ENCODE peak calls at places on chromosomes 11 and 22, in ten cellular contexts. G is CD4-positive, CD25-positive, alpha-beta regulatory T cell; T is CD8-positive, alpha-beta memory T cell; D is left ventricle myocardium inferior; A is right lobe of liver; F is GM23338; L is A549; R is Peyer's patch; Z is transverse colon; Y is mammary epithelial cell. I is an unnamed sample.

GRCh38 chr11:16293204-16293681 is 63.1 kb downstream of the SOX6 start:
- DNase-seq in G (no peak), T (no peak), D (no peak), A (no peak), F (peak), L (no peak), R (no peak), Z (no peak), Y (no peak), I (no peak)

GRCh38 chr11:29129850-29130249 is 887.0 kb downstream of the KCNA4 start:
- DNase-seq in G (no peak), T (no peak), D (no peak), A (no peak), F (no peak), L (no peak), R (no peak), Z (no peak), Y (peak), I (no peak)

GRCh38 chr22:26417406-26417805 is 11.7 kb upstream of the ASPHD2 start:
- DNase-seq in G (no peak), T (no peak), D (no peak), A (no peak), F (no peak), L (no peak), R (no peak), Z (no peak), Y (peak), I (no peak)

GRCh38 chr11:116366980-116367640 is 405.7 kb downstream of the BUD13 start:
- DNase-seq in G (no peak), T (no peak), D (no peak), A (no peak), F (peak), L (no peak), R (no peak), Z (no peak), Y (peak), I (no peak)

GRCh38 chr11:61378713-61379313 is 13.6 kb upstream of the TMEM216 start:
- DNase-seq in G (no peak), T (no peak), D (no peak), A (no peak), F (no peak), L (peak), R (no peak), Z (no peak), Y (peak), I (no peak)

GRCh38 chr11:46279393-46280099 is 2.1 kb downstream of the CREB3L1 start:
- DNase-seq in G (no peak), T (no peak), D (peak), A (no peak), F (no peak), L (no peak), R (no peak), Z (peak), Y (no peak), I (no peak)

GRCh38 chr11:71086687-71087258 is 165.6 kb downstream of the SHANK2 start:
- DNase-seq in G (no peak), T (no peak), D (no peak), A (no peak), F (peak), L (peak), R (no peak), Z (no peak), Y (peak), I (peak)

GRCh38 chr11:9130297-9130696 is 38.9 kb upstream of the SCUBE2 start:
- DNase-seq in G (no peak), T (no peak), D (no peak), A (no peak), F (no peak), L (no peak), R (no peak), Z (no peak), Y (no peak), I (no peak)

GRCh38 chr11:123054301-123055065 is 7.5 kb downstream of the HSPA8 start:
- DNase-seq in G (peak), T (no peak), D (no peak), A (no peak), F (peak), L (peak), R (no peak), Z (no peak), Y (peak), I (no peak)

GRCh38 chr11:67780056-67780455 is 105.6 kb upstream of the ALDH3B2 start:
- DNase-seq in G (no peak), T (no peak), D (no peak), A (no peak), F (no peak), L (no peak), R (no peak), Z (no peak), Y (no peak), I (no peak)

DNA sequence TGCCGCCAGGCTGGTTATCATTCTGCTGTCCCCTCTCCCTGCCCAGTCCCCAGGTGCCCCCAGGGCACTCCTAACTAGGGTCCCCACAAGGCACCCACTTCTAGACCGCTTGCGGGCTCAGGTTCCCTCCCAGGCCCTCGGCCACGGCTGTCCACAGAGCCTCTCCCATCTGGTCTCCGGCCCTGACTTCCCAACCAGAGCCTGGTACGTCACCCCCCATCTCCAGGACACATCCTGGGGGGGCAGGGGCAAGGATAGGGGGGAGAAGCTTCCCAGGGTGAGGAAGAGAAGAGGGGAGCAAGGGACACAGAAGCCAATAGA is 464 bp downstream of the SSTR3 start:
- DNase-seq in G (no peak), T (no peak), D (no peak), A (no peak), F (no peak), L (no peak), R (no peak), Z (no peak), Y (no peak), I (no peak)
- H3K4me3 ChIP-seq in G (no peak), T (no peak), D (no peak), A (no peak), F (peak), L (no peak), R (no peak), Z (no peak), Y (no peak), I (no peak)

DNA sequence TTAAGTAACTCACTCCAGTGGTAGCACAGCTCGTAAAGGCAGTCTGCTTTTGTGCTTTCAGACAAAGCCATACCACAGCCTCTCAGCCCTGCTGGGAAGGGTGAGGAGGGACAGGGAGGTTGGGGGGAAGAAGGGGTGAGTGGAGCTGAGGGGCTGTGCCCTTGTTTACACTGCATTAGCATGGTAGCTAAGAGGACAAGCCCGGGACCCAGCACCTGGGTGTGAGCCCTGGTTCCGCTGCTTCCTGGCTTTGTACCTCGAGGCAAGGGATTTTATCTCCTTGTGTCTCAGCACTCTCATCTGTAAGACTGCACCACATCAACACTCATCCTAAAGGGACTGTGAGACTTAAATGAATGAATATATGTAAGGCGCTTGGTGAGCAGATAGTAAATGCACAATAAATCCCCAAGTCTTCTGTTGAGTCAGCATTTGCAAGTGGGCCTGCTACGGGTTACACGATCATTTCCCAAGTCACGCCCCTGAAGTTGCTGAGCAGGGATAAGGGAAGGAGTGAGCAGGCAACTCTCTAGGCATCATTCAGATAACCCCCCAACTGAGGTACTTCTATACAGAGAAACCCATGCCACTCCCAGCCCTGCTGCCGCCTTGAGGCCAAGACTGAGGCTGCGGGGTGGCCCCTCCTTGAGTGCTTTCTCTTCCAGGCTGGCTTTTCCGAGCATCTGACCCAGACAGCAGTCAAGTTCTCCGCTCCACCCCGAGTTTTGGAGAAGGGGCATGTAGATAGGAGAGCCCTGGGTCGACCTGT is 7.5 kb downstream of the RASD2 start:
- DNase-seq in G (no peak), T (no peak), D (no peak), A (no peak), F (peak), L (no peak), R (no peak), Z (no peak), Y (no peak), I (no peak)
- H3K27ac ChIP-seq in G (no peak), T (no peak), D (no peak), A (no peak), F (no peak), L (no peak), R (no peak), Z (no peak), Y (no peak), I (no peak)

DNA sequence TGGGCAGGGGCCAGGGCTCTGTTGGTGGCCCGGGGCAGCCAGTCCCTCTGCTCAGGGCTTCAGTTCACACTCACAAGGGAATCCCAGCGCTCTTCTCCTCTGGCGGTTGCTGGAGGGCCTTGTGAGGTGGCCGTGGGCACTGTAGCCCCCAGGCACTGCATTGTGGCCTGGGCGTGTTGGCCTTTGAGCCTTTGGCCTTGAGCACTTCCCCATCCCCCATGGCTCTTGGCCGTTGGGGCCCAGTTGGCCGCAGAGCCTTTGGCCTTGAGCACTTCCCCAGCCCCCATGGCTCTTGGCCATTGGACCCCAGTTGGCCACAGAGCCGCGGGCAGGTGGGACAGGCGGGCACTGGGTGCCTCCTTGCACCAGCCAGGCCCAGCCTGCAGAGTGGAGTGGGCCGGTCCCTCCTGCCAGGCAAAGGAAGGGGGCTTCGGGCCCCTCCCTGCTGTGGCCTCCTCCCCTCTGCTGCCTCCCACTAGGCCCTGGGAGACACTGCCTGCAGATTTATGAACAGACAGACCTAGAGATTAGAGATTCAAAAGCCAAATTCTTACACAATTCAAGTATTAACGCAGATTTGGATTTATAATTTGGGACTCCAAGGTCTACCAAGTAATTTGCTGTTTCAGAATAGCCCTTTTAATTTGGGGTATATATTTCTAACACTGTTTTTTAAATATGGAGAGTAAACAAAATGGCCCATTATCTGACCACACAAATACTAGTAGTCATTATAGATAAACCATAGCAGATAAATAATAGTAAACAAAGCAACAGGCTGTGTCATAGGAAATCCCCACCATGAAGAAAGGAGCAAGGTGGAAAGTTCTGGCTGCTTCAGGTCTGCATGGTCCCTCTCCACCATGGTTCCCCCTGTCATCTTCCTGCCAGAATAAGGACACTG is 18.2 kb upstream of the TXNRD2 start:
- DNase-seq in G (no peak), T (no peak), D (peak), A (no peak), F (no peak), L (no peak), R (no peak), Z (no peak), Y (no peak), I (peak)
- H3K4me3 ChIP-seq in G (no peak), T (no peak), D (peak), A (peak), F (peak), L (no peak), R (no peak), Z (peak), Y (peak), I (peak)

GRCh38 chr11:27085115-27085514 is 44.5 kb downstream of the BBOX1 start:
- DNase-seq in G (no peak), T (no peak), D (no peak), A (no peak), F (no peak), L (no peak), R (no peak), Z (no peak), Y (peak), I (no peak)

GRCh38 chr11:27083782-27084181 is 43.2 kb downstream of the BBOX1 start:
- DNase-seq in G (no peak), T (no peak), D (no peak), A (no peak), F (no peak), L (no peak), R (no peak), Z (no peak), Y (no peak), I (no peak)

GRCh38 chr11:27083241-27083640 is 42.6 kb downstream of the BBOX1 start:
- DNase-seq in G (no peak), T (no peak), D (no peak), A (no peak), F (no peak), L (no peak), R (no peak), Z (no peak), Y (no peak), I (no peak)

GRCh38 chr11:27085605-27086004 is 45.0 kb downstream of the BBOX1 start:
- DNase-seq in G (no peak), T (no peak), D (no peak), A (no peak), F (no peak), L (no peak), R (no peak), Z (no peak), Y (no peak), I (no peak)

DNA sequence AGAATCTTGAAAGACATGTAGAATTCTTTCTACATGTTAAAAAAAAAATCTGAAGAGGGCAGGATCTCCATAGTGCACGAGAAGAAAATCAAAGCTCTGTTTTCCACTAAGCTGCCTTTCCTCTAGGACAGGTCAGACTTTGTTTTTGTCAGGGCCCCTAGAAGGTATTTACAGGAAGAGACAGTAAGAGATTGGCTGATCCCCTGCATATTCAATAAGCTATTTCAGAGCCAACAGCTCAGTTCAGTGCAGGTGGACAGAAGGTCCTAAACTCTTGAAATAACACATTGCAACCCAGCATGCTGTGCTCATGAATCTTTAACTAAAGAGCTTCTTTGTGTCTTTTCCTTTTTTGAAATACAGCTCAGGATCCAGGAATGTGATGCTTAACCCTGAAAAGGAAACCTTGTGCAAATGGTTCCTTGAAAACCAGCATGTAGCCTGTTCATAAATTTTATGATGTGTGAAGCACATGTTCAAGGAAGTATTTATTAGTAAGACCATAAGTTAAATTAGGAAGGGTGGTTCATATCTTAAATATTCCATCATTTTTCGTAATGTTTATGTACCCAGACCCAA is 43.9 kb downstream of the BBOX1 start:
- DNase-seq in G (no peak), T (no peak), D (no peak), A (no peak), F (peak), L (no peak), R (no peak), Z (no peak), Y (peak), I (no peak)
- H3K27ac ChIP-seq in G (no peak), T (no peak), D (no peak), A (no peak), F (no peak), L (no peak), R (no peak), Z (no peak), Y (no peak), I (no peak)

DNA sequence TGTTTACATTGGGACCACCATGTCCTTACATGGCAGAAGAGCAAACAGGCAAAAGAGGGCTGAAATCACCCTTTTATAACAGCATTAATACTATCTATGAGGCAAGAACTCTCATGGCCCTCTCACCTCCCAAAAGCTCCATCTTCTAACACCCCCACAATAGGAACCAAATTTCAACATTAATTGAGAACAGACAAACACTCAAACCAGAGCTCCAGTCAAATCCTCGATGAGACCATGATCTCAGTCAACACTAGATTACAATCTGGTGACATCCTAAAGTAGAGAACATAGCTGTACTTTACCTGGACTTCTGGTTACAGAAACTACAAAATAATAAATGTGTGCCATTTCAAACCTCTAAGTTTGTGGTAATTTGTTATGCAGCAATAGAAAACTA is 25.1 kb downstream of the OR2AG2 start:
- DNase-seq in G (no peak), T (no peak), D (no peak), A (no peak), F (no peak), L (no peak), R (no peak), Z (no peak), Y (no peak), I (no peak)
- H3K4me3 ChIP-seq in G (peak), T (peak), D (peak), A (no peak), F (no peak), L (no peak), R (peak), Z (peak), Y (no peak), I (no peak)

DNA sequence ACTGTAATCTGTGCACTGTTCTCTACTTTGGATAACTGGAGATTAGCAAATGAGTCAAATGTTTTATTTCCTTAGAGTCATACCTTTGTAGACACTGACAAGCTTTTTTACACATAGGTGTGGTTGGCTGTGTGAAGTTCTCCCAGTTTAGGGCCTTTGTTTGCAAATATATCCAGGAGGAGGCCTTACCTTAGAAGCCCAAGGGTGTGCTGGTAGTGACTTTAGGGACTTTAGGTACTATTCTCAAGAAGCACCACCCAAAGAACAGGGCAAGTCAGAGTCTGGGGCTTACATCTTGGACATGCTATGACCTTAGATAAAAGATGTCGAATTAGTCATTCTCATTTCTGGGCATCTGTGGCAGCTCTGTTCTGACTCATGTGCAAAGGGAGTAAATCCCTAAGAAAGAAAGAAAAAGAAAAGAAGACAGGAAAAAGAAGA is 4.8 kb upstream of the FAR1 start:
- DNase-seq in G (no peak), T (no peak), D (no peak), A (no peak), F (no peak), L (no peak), R (no peak), Z (peak), Y (peak), I (no peak)
- H3K27ac ChIP-seq in G (no peak), T (no peak), D (no peak), A (no peak), F (no peak), L (no peak), R (no peak), Z (peak), Y (peak), I (no peak)

GRCh38 chr11:97107604-97108003 is 717.8 kb downstream of the JRKL start:
- DNase-seq in G (no peak), T (no peak), D (no peak), A (no peak), F (no peak), L (no peak), R (no peak), Z (no peak), Y (no peak), I (no peak)

GRCh38 chr11:97110376-97110775 is 720.6 kb downstream of the JRKL start:
- DNase-seq in G (no peak), T (no peak), D (no peak), A (no peak), F (no peak), L (no peak), R (no peak), Z (no peak), Y (no peak), I (no peak)

GRCh38 chr11:97109078-97109477 is 719.3 kb downstream of the JRKL start:
- DNase-seq in G (no peak), T (no peak), D (no peak), A (no peak), F (no peak), L (no peak), R (no peak), Z (no peak), Y (no peak), I (no peak)

GRCh38 chr11:97111559-97111958 is 721.7 kb downstream of the JRKL start:
- DNase-seq in G (no peak), T (no peak), D (no peak), A (no peak), F (no peak), L (no peak), R (no peak), Z (no peak), Y (no peak), I (no peak)
- H3K4me3 ChIP-seq in G (no peak), T (no peak), D (no peak), A (no peak), F (no peak), L (no peak), R (no peak), Z (no peak), Y (no peak), I (no peak)

DNA sequence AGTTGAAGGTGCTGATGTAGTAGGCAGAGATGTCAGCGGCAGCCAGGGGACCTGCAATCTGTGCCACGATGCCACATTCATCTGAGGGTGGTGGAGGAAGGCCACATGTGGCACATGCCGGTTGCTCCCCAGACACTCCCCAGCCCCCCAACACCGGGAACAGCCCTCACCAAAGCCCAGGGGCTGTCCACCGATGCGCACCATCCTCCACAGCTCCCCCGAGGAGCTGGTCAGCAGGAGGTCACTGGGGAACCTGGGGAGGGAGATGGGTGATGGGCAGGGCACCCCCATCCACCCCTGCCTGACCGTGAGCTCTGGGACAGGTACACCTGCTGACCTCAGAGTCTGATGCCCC is 3.5 kb downstream of the CASTOR1 start:
- DNase-seq in G (no peak), T (no peak), D (no peak), A (no peak), F (no peak), L (no peak), R (no peak), Z (no peak), Y (no peak), I (peak)
- H3K27ac ChIP-seq in G (no peak), T (no peak), D (no peak), A (no peak), F (no peak), L (peak), R (no peak), Z (no peak), Y (no peak), I (no peak)

I was measured in pancreas.